ENCODE peak calls at places on chromosomes 6 and 20, in nine cellular contexts. R is hepatocyte, H is Peyer's patch, K is lung, W is OCI-LY7, U is HAP-1, Z is aorta, P is sigmoid colon, D is SK-N-SH. Q is an unnamed sample.

GRCh38 chr6:72084992-72085569 is 198.7 kb downstream of the RIMS1 start:
- DNase-seq in R (peak; percentile 26), H (no peak), K (no peak), W (peak; percentile 37), U (peak; percentile 34), Z (no peak), P (no peak), D (no peak), Q (no peak)

GRCh38 chr6:72560721-72561593 is 60.9 kb upstream of the KCNQ5 start:
- DNase-seq in R (no peak), H (no peak), K (no peak), W (peak; percentile 1), U (no peak), Z (no peak), P (no peak), D (peak; percentile 1), Q (no peak)

GRCh38 chr6:128932061-128932460 is 49.1 kb downstream of the LAMA2 start:
- DNase-seq in R (no peak), H (no peak), K (no peak), W (no peak), U (peak; percentile 17), Z (no peak), P (no peak), D (no peak), Q (no peak)

GRCh38 chr6:49892280-49892679 is 25.9 kb upstream of the CRISP1 start:
- DNase-seq in R (no peak), H (no peak), K (no peak), W (no peak), U (no peak), Z (no peak), P (no peak), D (no peak), Q (no peak)

GRCh38 chr20:37369846-37370245 is 23.9 kb downstream of the SRC start:
- DNase-seq in R (no peak), H (no peak), K (no peak), W (no peak), U (no peak), Z (no peak), P (peak; percentile 17), D (no peak), Q (no peak)

GRCh38 chr6:149268768-149269167 is 48.7 kb upstream of the TAB2 start:
- DNase-seq in R (no peak), H (no peak), K (no peak), W (no peak), U (no peak), Z (no peak), P (no peak), D (no peak), Q (no peak)

GRCh38 chr6:47780510-47781356 is 1.1 kb upstream of the OPN5 start:
- DNase-seq in R (peak; percentile 67), H (no peak), K (no peak), W (peak; percentile 67), U (peak; percentile 57), Z (peak; percentile 35), P (no peak), D (peak; percentile 23), Q (peak; percentile 8)

GRCh38 chr6:155310596-155310995 is 3.7 kb downstream of the TFB1M start:
- DNase-seq in R (no peak), H (no peak), K (no peak), W (no peak), U (no peak), Z (no peak), P (no peak), D (no peak), Q (no peak)

GRCh38 chr20:49674383-49675352 is 39.0 kb downstream of the B4GALT5 start:
- DNase-seq in R (peak; percentile 79), H (no peak), K (no peak), W (no peak), U (peak; percentile 84), Z (no peak), P (no peak), D (no peak), Q (no peak)

DNA sequence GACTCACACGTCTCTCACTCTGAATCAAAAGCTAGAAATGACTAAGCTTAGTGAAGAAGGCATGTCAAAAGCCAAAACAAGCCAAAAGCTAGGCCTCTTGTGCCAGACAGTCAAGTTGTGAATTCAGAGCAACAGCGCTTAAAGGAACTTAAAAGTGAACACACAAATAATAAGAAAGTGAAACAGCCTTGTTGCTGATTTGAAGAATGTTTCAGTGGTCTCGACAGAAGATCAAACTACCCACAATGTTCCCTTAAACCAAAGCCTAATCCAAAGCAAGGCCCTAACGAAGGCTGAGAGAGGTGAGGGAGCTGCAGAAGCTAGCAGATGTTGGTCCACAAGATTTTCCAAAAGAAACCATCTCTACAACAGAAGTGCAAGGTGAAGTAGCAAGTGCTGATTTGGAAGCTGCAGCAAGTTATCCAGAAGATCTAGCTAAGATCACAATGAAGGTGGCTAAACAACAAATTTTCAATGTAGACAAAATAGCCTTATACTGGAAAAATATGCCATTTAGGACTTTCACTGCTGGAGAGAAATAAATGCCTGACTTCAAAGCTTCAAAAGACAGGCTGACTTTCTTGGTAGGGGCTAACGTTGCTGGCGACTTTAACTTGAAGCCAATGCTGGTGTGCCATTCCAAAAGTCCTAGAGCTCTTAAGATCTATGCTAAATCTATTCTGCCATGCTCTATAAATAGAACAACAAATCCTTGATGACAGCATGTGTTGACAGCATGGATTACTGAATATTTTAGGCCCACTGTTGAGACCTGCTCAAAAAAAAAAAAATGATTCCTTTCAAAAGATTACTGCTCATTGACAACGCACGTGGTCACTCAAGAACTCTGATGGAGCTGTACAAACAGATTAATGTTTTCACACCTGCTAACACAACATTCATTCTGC is 40.3 kb downstream of the SEC63 start:
- DNase-seq in R (no peak), H (no peak), K (no peak), W (no peak), U (no peak), Z (no peak), P (no peak), D (no peak), Q (no peak)
- H3K9me3 ChIP-seq in R (peaks cover 6% of the 10 kb centered on the region), H (no peaks in the 10 kb centered on the region), K (no peaks in the 10 kb centered on the region), W (no peaks in the 10 kb centered on the region), U (peaks cover 15% of the 10 kb centered on the region), Z (peaks cover 7% of the 10 kb centered on the region), P (peaks cover 7% of the 10 kb centered on the region), D (peaks cover 9% of the 10 kb centered on the region), Q (no peaks in the 10 kb centered on the region)

GRCh38 chr6:11357285-11357684 is 124.8 kb upstream of the NEDD9 start:
- DNase-seq in R (no peak), H (no peak), K (no peak), W (no peak), U (no peak), Z (no peak), P (no peak), D (no peak), Q (no peak)
- H3K9me3 ChIP-seq in R (no peaks in the 10 kb centered on the region), H (no peaks in the 10 kb centered on the region), K (no peaks in the 10 kb centered on the region), W (no peaks in the 10 kb centered on the region), U (no peaks in the 10 kb centered on the region), Z (no peaks in the 10 kb centered on the region), P (no peaks in the 10 kb centered on the region), D (no peaks in the 10 kb centered on the region), Q (no peaks in the 10 kb centered on the region)

GRCh38 chr6:363291-363690 is 28.3 kb upstream of the IRF4 start:
- DNase-seq in R (no peak), H (no peak), K (no peak), W (no peak), U (no peak), Z (no peak), P (peak; percentile 61), D (no peak), Q (no peak)

GRCh38 chr6:362924-363249 is 28.7 kb upstream of the IRF4 start:
- DNase-seq in R (no peak), H (no peak), K (no peak), W (no peak), U (no peak), Z (peak; percentile 13), P (no peak), D (no peak), Q (no peak)

GRCh38 chr6:360791-361373 is 30.7 kb upstream of the IRF4 start:
- DNase-seq in R (no peak), H (peak; percentile 47), K (no peak), W (peak; percentile 77), U (no peak), Z (no peak), P (peak; percentile 69), D (no peak), Q (no peak)

GRCh38 chr6:361411-362132 is 30.0 kb upstream of the IRF4 start:
- DNase-seq in R (no peak), H (no peak), K (no peak), W (peak; percentile 52), U (no peak), Z (no peak), P (no peak), D (no peak), Q (no peak)

DNA sequence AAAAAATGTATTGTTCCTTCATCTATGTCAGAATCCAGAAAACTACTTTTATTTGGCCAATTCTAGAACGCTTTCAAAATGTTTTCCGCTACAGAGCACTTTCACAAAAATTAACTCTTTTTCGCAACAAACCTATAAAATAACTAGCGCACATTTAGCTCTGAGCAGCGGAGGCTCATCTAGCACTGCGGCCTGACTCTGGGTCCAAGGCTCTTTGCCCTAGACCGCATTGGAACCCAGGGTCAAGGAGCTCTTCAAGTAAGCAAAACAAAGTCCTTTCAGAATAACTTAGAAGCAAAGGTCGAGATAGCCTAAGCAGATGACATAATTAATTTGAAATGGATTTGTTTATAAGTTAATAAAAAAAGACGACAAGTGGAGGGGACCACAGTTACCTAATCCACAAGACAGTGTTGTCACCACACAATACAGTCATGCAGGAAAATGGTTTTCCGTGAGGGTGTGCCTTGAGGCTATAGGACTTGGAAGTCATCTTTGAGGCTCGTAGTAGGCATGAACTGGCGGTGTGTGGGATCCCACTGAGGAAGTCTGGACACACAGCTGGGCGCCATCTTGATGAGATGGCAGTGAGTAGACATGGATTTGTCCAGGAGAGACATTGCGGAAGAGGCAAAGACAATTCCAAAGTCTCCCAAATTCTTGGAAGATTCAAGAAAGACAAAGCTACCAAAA is 29.2 kb upstream of the IRF4 start:
- DNase-seq in R (no peak), H (no peak), K (no peak), W (no peak), U (no peak), Z (no peak), P (no peak), D (no peak), Q (no peak)
- H3K9me3 ChIP-seq in R (peaks cover 5% of the 10 kb centered on the region), H (no peaks in the 10 kb centered on the region), K (no peaks in the 10 kb centered on the region), W (no peaks in the 10 kb centered on the region), U (peaks cover 54% of the 10 kb centered on the region), Z (peaks cover 7% of the 10 kb centered on the region), P (peaks cover 6% of the 10 kb centered on the region), D (no peaks in the 10 kb centered on the region), Q (no peaks in the 10 kb centered on the region)

DNA sequence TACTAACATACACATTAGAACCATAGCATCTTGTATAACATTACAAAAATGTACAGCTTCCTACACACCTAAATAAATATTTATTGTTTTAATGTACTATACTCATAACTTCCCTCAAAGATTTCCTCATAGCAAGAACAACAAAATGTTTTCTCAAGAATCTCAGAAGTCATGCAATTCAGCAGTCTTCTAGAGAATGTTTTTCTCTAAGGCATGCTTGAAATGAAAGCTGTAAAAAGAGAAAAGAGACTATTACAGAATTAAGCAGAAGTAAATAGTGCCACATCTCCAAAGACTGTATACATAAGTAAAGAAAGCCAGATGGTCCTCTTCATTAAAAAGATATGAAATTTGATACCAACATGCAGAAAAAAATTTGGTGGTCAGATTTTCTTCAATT is 672.2 kb downstream of the EPM2A start:
- DNase-seq in R (no peak), H (no peak), K (no peak), W (no peak), U (no peak), Z (no peak), P (no peak), D (no peak), Q (no peak)
- H3K9me3 ChIP-seq in R (no peaks in the 10 kb centered on the region), H (no peaks in the 10 kb centered on the region), K (no peaks in the 10 kb centered on the region), W (no peaks in the 10 kb centered on the region), U (no peaks in the 10 kb centered on the region), Z (peaks cover 3% of the 10 kb centered on the region), P (no peaks in the 10 kb centered on the region), D (no peaks in the 10 kb centered on the region), Q (no peaks in the 10 kb centered on the region)

Q was measured in thyroid gland.